ENCODE peak calls at places on chromosomes 12 and 14, in seven cellular contexts. One of them, this sample, is unnamed.

GRCh38 chr12:18217981-18218380 is 43.3 kb upstream of the PIK3C2G start:
- DNase-seq in tibial nerve: no peak
- DNase-seq in stomach: no peak
- DNase-seq in tibial artery: no peak
- DNase-seq in GM06990: no peak
- DNase-seq in cardiac muscle cell: no peak
- DNase-seq in AG09309: peak; percentile 16
- DNase-seq in this sample: no peak

GRCh38 chr12:124544311-124544970 is 23.0 kb downstream of the NCOR2 start:
- DNase-seq in tibial nerve: no peak
- DNase-seq in stomach: no peak
- DNase-seq in tibial artery: no peak
- DNase-seq in GM06990: no peak
- DNase-seq in cardiac muscle cell: no peak
- DNase-seq in AG09309: no peak
- DNase-seq in this sample: no peak

GRCh38 chr14:68951051-68951797 is 27.9 kb downstream of the ACTN1 start:
- DNase-seq in tibial nerve: peak; percentile 81
- DNase-seq in stomach: peak; percentile 81
- DNase-seq in tibial artery: peak; percentile 94
- DNase-seq in GM06990: no peak
- DNase-seq in cardiac muscle cell: peak; percentile 95
- DNase-seq in AG09309: peak; percentile 85
- DNase-seq in this sample: no peak

GRCh38 chr12:126355346-126355745 is 1290.1 kb downstream of the AACS start:
- DNase-seq in tibial nerve: no peak
- DNase-seq in stomach: no peak
- DNase-seq in tibial artery: no peak
- DNase-seq in GM06990: peak; percentile 3
- DNase-seq in cardiac muscle cell: no peak
- DNase-seq in AG09309: no peak
- DNase-seq in this sample: no peak

GRCh38 chr12:116267948-116268347 is 9.5 kb downstream of the MED13L start:
- DNase-seq in tibial nerve: no peak
- DNase-seq in stomach: no peak
- DNase-seq in tibial artery: no peak
- DNase-seq in GM06990: no peak
- DNase-seq in cardiac muscle cell: no peak
- DNase-seq in AG09309: no peak
- DNase-seq in this sample: no peak

GRCh38 chr12:50924131-50924438 is 28.3 kb upstream of the HIGD1C start:
- DNase-seq in tibial nerve: no peak
- DNase-seq in stomach: no peak
- DNase-seq in tibial artery: no peak
- DNase-seq in GM06990: no peak
- DNase-seq in cardiac muscle cell: no peak
- DNase-seq in AG09309: no peak
- DNase-seq in this sample: no peak

GRCh38 chr12:51395283-51396230 is 4.4 kb upstream of the GALNT6 start:
- DNase-seq in tibial nerve: no peak
- DNase-seq in stomach: no peak
- DNase-seq in tibial artery: no peak
- DNase-seq in GM06990: peak; percentile 67
- DNase-seq in cardiac muscle cell: no peak
- DNase-seq in AG09309: no peak
- DNase-seq in this sample: peak; percentile 60

GRCh38 chr14:52400846-52401245 is 86.7 kb downstream of the PTGER2 start:
- DNase-seq in tibial nerve: no peak
- DNase-seq in stomach: no peak
- DNase-seq in tibial artery: no peak
- DNase-seq in GM06990: no peak
- DNase-seq in cardiac muscle cell: no peak
- DNase-seq in AG09309: no peak
- DNase-seq in this sample: no peak

GRCh38 chr12:58961906-58962305 is 41.6 kb upstream of the LRIG3 start:
- DNase-seq in tibial nerve: no peak
- DNase-seq in stomach: no peak
- DNase-seq in tibial artery: no peak
- DNase-seq in GM06990: no peak
- DNase-seq in cardiac muscle cell: peak; percentile 22
- DNase-seq in AG09309: no peak
- DNase-seq in this sample: no peak

GRCh38 chr14:81565441-81566290 is 32.0 kb upstream of the SEL1L start:
- DNase-seq in tibial nerve: no peak
- DNase-seq in stomach: no peak
- DNase-seq in tibial artery: no peak
- DNase-seq in GM06990: no peak
- DNase-seq in cardiac muscle cell: peak; percentile 27
- DNase-seq in AG09309: no peak
- DNase-seq in this sample: peak; percentile 36

GRCh38 chr12:58976146-58976545 is 55.8 kb upstream of the LRIG3 start:
- DNase-seq in tibial nerve: no peak
- DNase-seq in stomach: no peak
- DNase-seq in tibial artery: no peak
- DNase-seq in GM06990: no peak
- DNase-seq in cardiac muscle cell: no peak
- DNase-seq in AG09309: no peak
- DNase-seq in this sample: no peak

GRCh38 chr12:119176267-119177055 is 2.3 kb upstream of the HSPB8 start:
- DNase-seq in tibial nerve: peak; percentile 72
- DNase-seq in stomach: peak; percentile 78
- DNase-seq in tibial artery: peak; percentile 96
- DNase-seq in GM06990: no peak
- DNase-seq in cardiac muscle cell: peak; percentile 88
- DNase-seq in AG09309: no peak
- DNase-seq in this sample: no peak

GRCh38 chr14:52131640-52132320 is 62.9 kb upstream of the NID2 start:
- DNase-seq in tibial nerve: peak; percentile 28
- DNase-seq in stomach: peak; percentile 49
- DNase-seq in tibial artery: peak; percentile 55
- DNase-seq in GM06990: no peak
- DNase-seq in cardiac muscle cell: peak; percentile 98
- DNase-seq in AG09309: peak; percentile 73
- DNase-seq in this sample: peak; percentile 57

GRCh38 chr12:89497005-89497404 is 27.6 kb downstream of the GALNT4 start:
- DNase-seq in tibial nerve: no peak
- DNase-seq in stomach: peak; percentile 43
- DNase-seq in tibial artery: no peak
- DNase-seq in GM06990: no peak
- DNase-seq in cardiac muscle cell: peak; percentile 87
- DNase-seq in AG09309: no peak
- DNase-seq in this sample: no peak

GRCh38 chr12:55720071-55720564 is at the start of gene RDH5:
- DNase-seq in tibial nerve: no peak
- DNase-seq in stomach: peak; percentile 87
- DNase-seq in tibial artery: peak; percentile 76
- DNase-seq in GM06990: no peak
- DNase-seq in cardiac muscle cell: peak; percentile 83
- DNase-seq in AG09309: peak; percentile 70
- DNase-seq in this sample: no peak

GRCh38 chr14:35332517-35333346 is 40.5 kb downstream of the PSMA6 start:
- DNase-seq in tibial nerve: no peak
- DNase-seq in stomach: peak; percentile 40
- DNase-seq in tibial artery: no peak
- DNase-seq in GM06990: no peak
- DNase-seq in cardiac muscle cell: no peak
- DNase-seq in AG09309: no peak
- DNase-seq in this sample: peak; percentile 48

GRCh38 chr12:102765736-102766135 is 151.3 kb downstream of the PAH start:
- DNase-seq in tibial nerve: no peak
- DNase-seq in stomach: no peak
- DNase-seq in tibial artery: no peak
- DNase-seq in GM06990: no peak
- DNase-seq in cardiac muscle cell: peak; percentile 52
- DNase-seq in AG09309: peak; percentile 24
- DNase-seq in this sample: no peak

GRCh38 chr12:104163631-104164030 is 25.6 kb upstream of the NFYB start:
- DNase-seq in tibial nerve: no peak
- DNase-seq in stomach: no peak
- DNase-seq in tibial artery: no peak
- DNase-seq in GM06990: no peak
- DNase-seq in cardiac muscle cell: no peak
- DNase-seq in AG09309: no peak
- DNase-seq in this sample: no peak

GRCh38 chr14:88798161-88798560 is 5.4 kb upstream of the EML5 start:
- DNase-seq in tibial nerve: no peak
- DNase-seq in stomach: no peak
- DNase-seq in tibial artery: no peak
- DNase-seq in GM06990: no peak
- DNase-seq in cardiac muscle cell: no peak
- DNase-seq in AG09309: no peak
- DNase-seq in this sample: no peak

GRCh38 chr14:59018978-59019377 is 169.5 kb upstream of the DAAM1 start:
- DNase-seq in tibial nerve: no peak
- DNase-seq in stomach: no peak
- DNase-seq in tibial artery: no peak
- DNase-seq in GM06990: no peak
- DNase-seq in cardiac muscle cell: peak; percentile 25
- DNase-seq in AG09309: no peak
- DNase-seq in this sample: no peak
- TF ChIP-seq CTCF in tibial nerve: no peak
- TF ChIP-seq CTCF in stomach: no peak
- TF ChIP-seq CTCF in tibial artery: no peak
- TF ChIP-seq CTCF in GM06990: peak; percentile 51
- TF ChIP-seq CTCF in cardiac muscle cell: peak; percentile 37
- TF ChIP-seq CTCF in AG09309: peak; percentile 23
- TF ChIP-seq CTCF in this sample: no peak

GRCh38 chr12:113065126-113066007 is 8.8 kb downstream of the DTX1 start:
- DNase-seq in tibial nerve: no peak
- DNase-seq in stomach: no peak
- DNase-seq in tibial artery: no peak
- DNase-seq in GM06990: no peak
- DNase-seq in cardiac muscle cell: peak; percentile 27
- DNase-seq in AG09309: no peak
- DNase-seq in this sample: peak; percentile 67
- TF ChIP-seq CTCF in tibial nerve: no peak
- TF ChIP-seq CTCF in stomach: no peak
- TF ChIP-seq CTCF in tibial artery: no peak
- TF ChIP-seq CTCF in GM06990: no peak
- TF ChIP-seq CTCF in cardiac muscle cell: no peak
- TF ChIP-seq CTCF in AG09309: no peak
- TF ChIP-seq CTCF in this sample: no peak

GRCh38 chr12:48199784-48200198 is 3.3 kb downstream of the OR10AD1 start:
- DNase-seq in tibial nerve: no peak
- DNase-seq in stomach: no peak
- DNase-seq in tibial artery: no peak
- DNase-seq in GM06990: no peak
- DNase-seq in cardiac muscle cell: peak; percentile 57
- DNase-seq in AG09309: no peak
- DNase-seq in this sample: no peak

GRCh38 chr12:48197549-48197966 is 5.5 kb downstream of the OR10AD1 start:
- DNase-seq in tibial nerve: no peak
- DNase-seq in stomach: no peak
- DNase-seq in tibial artery: no peak
- DNase-seq in GM06990: no peak
- DNase-seq in cardiac muscle cell: peak; percentile 55
- DNase-seq in AG09309: no peak
- DNase-seq in this sample: peak; percentile 48

GRCh38 chr12:48198619-48198973 is 4.5 kb downstream of the OR10AD1 start:
- DNase-seq in tibial nerve: no peak
- DNase-seq in stomach: peak; percentile 42
- DNase-seq in tibial artery: peak; percentile 32
- DNase-seq in GM06990: no peak
- DNase-seq in cardiac muscle cell: peak; percentile 42
- DNase-seq in AG09309: no peak
- DNase-seq in this sample: peak; percentile 38

GRCh38 chr12:48198985-48199384 is 4.1 kb downstream of the OR10AD1 start:
- DNase-seq in tibial nerve: no peak
- DNase-seq in stomach: no peak
- DNase-seq in tibial artery: no peak
- DNase-seq in GM06990: no peak
- DNase-seq in cardiac muscle cell: no peak
- DNase-seq in AG09309: no peak
- DNase-seq in this sample: no peak

DNA sequence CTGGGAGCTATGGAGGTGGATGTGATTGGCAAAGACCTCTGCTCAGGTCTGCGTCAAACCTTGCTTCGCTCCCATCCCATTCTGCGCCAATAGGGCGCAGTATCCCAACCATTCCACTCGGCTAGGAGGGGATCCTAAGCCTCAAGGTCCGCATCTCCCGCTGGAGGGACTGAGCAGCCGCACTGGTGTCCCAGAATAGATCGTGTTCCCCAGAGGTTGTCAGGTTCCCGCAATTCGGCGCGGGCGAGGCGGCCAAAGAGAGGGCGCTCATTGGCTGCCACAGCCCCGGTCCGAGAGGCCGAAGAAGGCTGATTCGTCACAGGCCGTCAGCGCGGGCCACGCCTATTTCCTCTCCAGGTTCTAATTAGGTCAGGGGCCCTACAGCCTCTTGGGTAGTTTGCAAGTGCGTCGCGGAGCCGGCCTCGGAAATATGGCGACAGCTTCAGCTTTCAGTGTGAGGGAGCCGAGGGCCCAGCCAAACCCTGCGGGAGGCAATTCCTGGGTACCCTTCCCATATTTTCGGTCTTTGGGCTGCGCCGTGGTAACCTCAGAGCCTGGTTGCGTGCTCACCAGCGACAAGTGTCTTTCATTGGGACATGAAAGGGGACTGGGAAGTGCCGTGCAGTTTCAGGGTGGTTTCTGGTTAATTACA is 5.0 kb downstream of the OR10AD1 start:
- DNase-seq in tibial nerve: peak; percentile 89
- DNase-seq in stomach: peak; percentile 98
- DNase-seq in tibial artery: peak; percentile 97
- DNase-seq in GM06990: peak; percentile 88
- DNase-seq in cardiac muscle cell: peak; percentile 97
- DNase-seq in AG09309: peak; percentile 65
- DNase-seq in this sample: peak; percentile 96
- TF ChIP-seq CTCF in tibial nerve: no peak
- TF ChIP-seq CTCF in stomach: no peak
- TF ChIP-seq CTCF in tibial artery: no peak
- TF ChIP-seq CTCF in GM06990: no peak
- TF ChIP-seq CTCF in cardiac muscle cell: no peak
- TF ChIP-seq CTCF in AG09309: no peak
- TF ChIP-seq CTCF in this sample: no peak

DNA sequence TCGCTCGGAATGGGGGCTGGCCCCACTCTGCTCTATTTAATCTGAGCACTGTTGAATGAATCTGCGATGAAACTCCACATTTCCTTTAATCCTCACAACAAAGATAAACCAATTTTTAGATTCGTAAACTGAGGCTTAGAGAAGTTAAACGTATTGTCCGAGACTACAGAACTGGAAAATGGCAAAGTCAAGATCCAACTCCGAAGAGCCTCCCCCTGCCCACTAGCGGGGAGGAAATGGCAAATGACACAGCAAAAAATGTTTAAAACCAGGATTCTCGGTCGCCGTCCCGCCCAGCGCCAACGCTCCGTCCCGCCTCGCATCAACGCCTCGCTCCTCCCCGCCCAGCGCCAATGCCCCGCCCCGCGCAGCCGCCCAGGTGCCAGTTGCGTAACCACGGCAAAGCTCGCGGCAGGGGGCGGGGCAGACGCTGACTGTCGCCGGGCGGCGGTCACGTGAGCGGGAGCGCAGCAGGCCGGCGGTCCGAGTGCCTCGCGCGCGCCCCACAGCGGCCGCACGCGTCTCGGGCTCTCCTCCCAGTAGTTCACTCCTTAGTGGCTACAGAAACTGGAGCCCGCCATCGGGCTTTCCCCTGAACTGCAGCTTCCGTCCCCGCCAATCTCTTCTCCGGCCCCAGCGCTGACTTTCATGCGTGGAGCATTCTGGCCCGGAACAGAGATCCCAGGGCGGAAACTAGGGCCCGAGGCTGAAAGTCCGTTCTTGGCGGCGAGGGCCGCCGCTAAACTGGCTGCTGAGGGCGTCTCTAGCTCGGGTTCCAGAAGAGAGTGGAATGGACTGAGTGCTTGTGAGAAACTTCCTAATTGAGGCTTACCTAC is 13.6 kb upstream of the LRRC23 start:
- DNase-seq in tibial nerve: peak; percentile 97
- DNase-seq in stomach: peak; percentile 99
- DNase-seq in tibial artery: peak; percentile 94
- DNase-seq in GM06990: peak; percentile 98
- DNase-seq in cardiac muscle cell: peak; percentile 98
- DNase-seq in AG09309: peak; percentile 68
- DNase-seq in this sample: peak; percentile 98
- TF ChIP-seq CTCF in tibial nerve: peak; percentile 98
- TF ChIP-seq CTCF in stomach: no peak
- TF ChIP-seq CTCF in tibial artery: peak; percentile 92
- TF ChIP-seq CTCF in GM06990: peak; percentile 56
- TF ChIP-seq CTCF in cardiac muscle cell: peak; percentile 81
- TF ChIP-seq CTCF in AG09309: peak; percentile 65
- TF ChIP-seq CTCF in this sample: peak; percentile 85

This sample was measured in GM10248.